ENCODE peak calls at places on chromosomes 2 and 18, in six cellular contexts. H, G, P, R, Q and Z are unnamed samples.
A peak's percentile ranks its signal among the peaks of the same experiment; 100 is the strongest.

GRCh38 chr2:204251118-204251757 is 294.0 kb upstream of the PARD3B start:
- DNase-seq in Q (no peak), P (no peak), R (no peak), G (no peak), H (no peak), Z (no peak)

GRCh38 chr2:185745864-185746859 is 7.6 kb downstream of the FSIP2 start:
- DNase-seq in Q (no peak), P (no peak), H (no peak), R (no peak), G (no peak), Z (no peak)

GRCh38 chr2:160141944-160142343 is 58.1 kb downstream of the ITGB6 start:
- DNase-seq in Q (no peak), R (no peak), H (no peak), G (no peak), P (no peak), Z (no peak)

GRCh38 chr18:24837065-24837464 is 376.6 kb downstream of the HRH4 start:
- DNase-seq in G (no peak), H (no peak), Q (peak; percentile 53), P (no peak), R (no peak), Z (no peak)

GRCh38 chr18:53457068-53457467 is 767.4 kb downstream of the MBD2 start:
- DNase-seq in R (no peak), H (no peak), P (no peak), Q (peak; percentile 38), G (no peak), Z (no peak)

GRCh38 chr2:46590319-46590718 is 111.0 kb downstream of the TMEM247 start:
- DNase-seq in P (no peak), G (no peak), H (no peak), Q (no peak), R (no peak), Z (no peak)

GRCh38 chr2:149579972-149580882 is 7.3 kb downstream of the MMADHC start:
- DNase-seq in H (no peak), G (no peak), R (no peak), Q (peak; percentile 47), P (no peak), Z (no peak)

GRCh38 chr2:20446917-20447436 is at the start of gene RHOB:
- DNase-seq in G (peak; percentile 88), R (peak; percentile 98), H (peak; percentile 99), Q (peak; percentile 97), P (peak; percentile 97), Z (peak; percentile 98)

GRCh38 chr2:105635564-105635963 is 109.1 kb upstream of the NCK2 start:
- DNase-seq in Q (no peak), G (no peak), P (no peak), R (no peak), H (no peak), Z (no peak)

GRCh38 chr2:202113571-202114142 is 40.6 kb downstream of the KIAA2012 start:
- DNase-seq in Q (peak; percentile 86), R (no peak), G (no peak), H (no peak), P (no peak), Z (no peak)

GRCh38 chr2:51013060-51013746 is 18.7 kb downstream of the NRXN1 start:
- DNase-seq in G (no peak), Q (no peak), R (peak; percentile 41), H (no peak), P (peak; percentile 17), Z (no peak)

GRCh38 chr2:62672601-62673000 is 32.9 kb upstream of the EHBP1 start:
- DNase-seq in P (no peak), G (no peak), R (peak; percentile 58), H (no peak), Q (peak; percentile 93), Z (no peak)

GRCh38 chr2:50613161-50613560 is 418.8 kb downstream of the NRXN1 start:
- DNase-seq in R (no peak), Q (peak; percentile 69), G (no peak), P (no peak), H (no peak), Z (no peak)

DNA sequence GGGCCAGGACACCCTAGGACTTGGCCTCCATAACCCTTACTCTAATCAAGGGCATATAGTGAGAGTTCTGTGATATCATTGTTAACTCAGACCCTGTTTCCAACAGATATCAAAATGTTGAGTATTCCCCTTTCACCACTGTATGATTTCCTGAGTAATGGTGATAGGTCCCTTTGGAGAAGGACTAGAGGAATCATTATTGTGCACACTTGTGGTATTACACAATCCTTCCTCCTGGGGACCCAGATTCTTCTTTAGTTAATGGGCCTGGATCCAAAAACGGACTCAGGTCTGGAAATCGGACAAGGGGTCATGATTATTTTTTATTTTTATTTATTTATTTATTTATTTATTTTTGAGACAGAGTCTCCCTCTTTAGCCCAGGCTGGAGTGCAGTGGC is 23.5 kb downstream of the PRKRA start:
- DNase-seq in G (no peak), H (no peak), R (no peak), Q (no peak), P (no peak), Z (no peak)
- H3K36me3 ChIP-seq in G (peaks cover 12% of the 10 kb centered on the region), H (peaks cover 62% of the 10 kb centered on the region), R (peaks cover 14% of the 10 kb centered on the region), Q (no peaks in the 10 kb centered on the region), P (peaks cover 3% of the 10 kb centered on the region), Z (peaks cover 9% of the 10 kb centered on the region)

GRCh38 chr2:9215680-9216079 is 9.1 kb downstream of the ASAP2 start:
- DNase-seq in Q (no peak), R (no peak), G (no peak), P (no peak), H (no peak), Z (no peak)
- H3K27ac ChIP-seq in Q (no peak overlapping the region), R (no peak overlapping the region), G (no peak overlapping the region), P (no peak overlapping the region), H (peak overlapping the region; percentile 7), Z (no peak overlapping the region)

GRCh38 chr2:169637620-169638019 is 53.5 kb downstream of the PPIG start:
- DNase-seq in P (no peak), G (no peak), H (no peak), R (no peak), Q (peak; percentile 27), Z (no peak)
- H3K36me3 ChIP-seq in P (no peaks in the 10 kb centered on the region), G (peaks cover 9% of the 10 kb centered on the region), H (peaks cover 48% of the 10 kb centered on the region), R (peaks cover 11% of the 10 kb centered on the region), Q (peaks cover 5% of the 10 kb centered on the region), Z (peaks cover 2% of the 10 kb centered on the region)

GRCh38 chr2:146873056-146873455 is 971.8 kb upstream of the ACVR2A start:
- DNase-seq in H (no peak), G (no peak), P (no peak), R (no peak), Q (no peak), Z (no peak)
- H3K27ac ChIP-seq in H (no peak overlapping the region), G (no peak overlapping the region), P (no peak overlapping the region), R (no peak overlapping the region), Q (no peak overlapping the region), Z (no peak overlapping the region)

DNA sequence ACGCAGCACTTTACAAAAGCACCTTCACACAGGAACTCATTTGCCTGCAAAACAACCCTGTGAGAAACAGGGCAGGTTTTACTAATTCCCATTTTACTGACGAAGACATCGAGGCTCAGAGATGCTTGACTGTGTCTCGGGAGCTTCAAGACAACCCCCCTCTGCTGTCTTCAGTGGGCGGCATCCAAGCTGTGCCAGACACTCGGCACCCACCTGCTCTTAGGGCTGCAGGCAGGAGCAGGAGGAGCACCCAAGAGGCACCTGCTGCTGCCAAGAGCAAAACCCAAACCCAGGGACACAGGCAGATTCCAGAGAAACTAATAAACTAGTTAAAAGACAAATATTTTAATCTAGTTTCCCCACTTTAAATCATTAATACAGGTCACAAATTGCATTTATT is 67.9 kb downstream of the PPP4R1 start:
- DNase-seq in P (no peak), R (no peak), H (no peak), Q (no peak), G (no peak), Z (no peak)
- H3K36me3 ChIP-seq in P (peaks cover 3% of the 10 kb centered on the region), R (peaks cover 18% of the 10 kb centered on the region), H (peaks cover 68% of the 10 kb centered on the region), Q (peaks cover 24% of the 10 kb centered on the region), G (peaks cover 18% of the 10 kb centered on the region), Z (peaks cover 16% of the 10 kb centered on the region)

DNA sequence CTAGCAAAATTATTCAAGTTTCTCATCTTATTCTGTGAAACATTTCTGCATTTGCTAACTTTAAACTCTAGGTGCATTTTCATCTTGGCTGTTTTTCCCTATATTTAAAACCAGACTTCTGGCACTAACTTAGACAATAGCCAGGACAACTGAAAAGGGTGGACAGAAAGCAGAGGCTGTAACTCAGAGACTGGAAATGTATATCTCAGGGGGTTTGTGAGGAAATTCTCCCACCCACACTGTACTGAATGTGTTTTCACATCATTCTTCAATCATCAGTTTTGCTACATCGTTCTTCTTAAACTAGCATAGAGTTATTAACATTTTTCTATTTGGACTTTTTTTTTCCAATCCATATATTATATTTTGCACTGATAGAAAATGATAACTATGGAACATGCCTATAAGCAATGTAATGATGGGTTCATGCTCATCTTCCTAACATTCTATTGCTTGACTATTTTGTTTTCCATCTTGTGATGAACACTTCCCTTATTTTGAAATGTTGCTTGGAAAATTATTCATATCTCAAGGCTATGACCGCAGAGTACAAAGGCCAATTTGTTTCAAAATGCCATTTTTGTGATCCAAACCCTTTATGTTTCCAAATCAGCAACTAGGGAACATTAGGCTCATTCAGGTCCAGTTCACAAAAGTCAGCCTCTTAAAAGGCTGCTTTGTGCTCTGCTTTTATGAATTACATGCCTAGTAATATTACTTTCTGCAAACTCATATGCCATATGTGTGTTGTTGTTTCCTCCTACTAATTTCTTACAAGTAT is 125.8 kb upstream of the CDH19 start:
- DNase-seq in Q (no peak), R (no peak), G (no peak), P (no peak), H (no peak), Z (no peak)
- H3K27ac ChIP-seq in Q (no peak overlapping the region), R (no peak overlapping the region), G (no peak overlapping the region), P (no peak overlapping the region), H (no peak overlapping the region), Z (no peak overlapping the region)

GRCh38 chr2:178870703-178871102 is 63.5 kb upstream of the TTN start:
- DNase-seq in H (no peak), Q (peak; percentile 44), P (peak; percentile 53), R (peak; percentile 69), G (no peak), Z (no peak)

GRCh38 chr2:178874529-178875240 is 67.5 kb upstream of the TTN start:
- DNase-seq in H (peak; percentile 72), G (no peak), P (peak; percentile 33), Q (peak; percentile 7), R (no peak), Z (no peak)

GRCh38 chr2:178877874-178878273 is 70.7 kb upstream of the TTN start:
- DNase-seq in Q (no peak), P (no peak), R (no peak), G (no peak), H (no peak), Z (no peak)

GRCh38 chr2:178871536-178871935 is 64.3 kb upstream of the TTN start:
- DNase-seq in Q (no peak), P (no peak), G (no peak), R (no peak), H (no peak), Z (no peak)

DNA sequence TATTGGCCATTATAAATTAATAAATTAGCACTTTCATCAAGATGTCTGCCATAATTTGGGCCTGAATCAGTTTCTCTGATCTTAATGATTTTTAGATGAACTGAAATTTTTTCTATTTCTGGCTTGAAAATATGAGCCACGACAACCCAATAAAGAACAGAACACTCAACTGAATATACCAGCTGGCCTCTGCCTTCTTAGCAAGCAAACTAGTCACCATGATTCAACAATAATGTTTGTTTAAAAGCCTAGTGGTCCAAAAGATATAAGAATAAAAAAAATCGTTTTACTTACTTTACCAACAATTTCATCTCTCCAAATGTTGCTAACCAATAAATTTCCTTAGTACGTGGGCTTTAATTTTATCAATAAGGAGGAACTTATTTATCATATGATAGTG is 66.7 kb upstream of the TTN start:
- DNase-seq in Q (no peak), R (no peak), P (no peak), H (no peak), G (no peak), Z (no peak)
- H3K36me3 ChIP-seq in Q (no peaks in the 10 kb centered on the region), R (no peaks in the 10 kb centered on the region), P (no peaks in the 10 kb centered on the region), H (no peaks in the 10 kb centered on the region), G (no peaks in the 10 kb centered on the region), Z (no peaks in the 10 kb centered on the region)